ENCODE peak calls at places on chromosomes 3 and 15, in ten cellular contexts. M is hepatic stellate cell; S is PC-3; P is right atrium auricular region; Z is heart left ventricle; A is activated CD4-positive, alpha-beta T cell treated with anti-CD3 and anti-CD28 coated beads for 24 hours; C is stimulated activated CD4-positive, alpha-beta T cell treated with anti-CD3 and anti-CD28 coated beads, Interleukin-1b, Interleukin-23, amount 100 ng/mL, for 4 hours; F is NCI-H69; R is stimulated activated CD8-positive, alpha-beta memory T cell treated with anti-CD3 and anti-CD28 coated beads, Interleukin-4, amount 100 ng/mL, for 24 hours; H is WTC11. W is an unnamed sample.

GRCh38 chr3:55064164-55064563 is 136.3 kb upstream of the LRTM1 start:
- DNase-seq in M (no peak), S (no peak), P (no peak), Z (no peak), A (no peak), C (no peak), F (peak), R (no peak), H (no peak), W (no peak)

GRCh38 chr3:187403768-187404270 is 35.6 kb downstream of the RTP4 start:
- DNase-seq in M (peak), S (peak), P (no peak), Z (no peak), A (no peak), C (no peak), F (no peak), R (no peak), H (no peak), W (no peak)

GRCh38 chr15:62895139-62895866 is 147.2 kb upstream of the TPM1 start:
- DNase-seq in M (peak), S (peak), P (no peak), Z (no peak), A (no peak), C (no peak), F (peak), R (no peak), H (no peak), W (no peak)

GRCh38 chr3:119524931-119525662 is 26.8 kb downstream of the TIMMDC1 start:
- DNase-seq in M (no peak), S (peak), P (no peak), Z (no peak), A (no peak), C (no peak), F (no peak), R (no peak), H (no peak), W (no peak)

GRCh38 chr15:80893777-80894176 is 95.8 kb downstream of the MESD start:
- DNase-seq in M (no peak), S (peak), P (no peak), Z (no peak), A (no peak), C (no peak), F (no peak), R (no peak), H (no peak), W (no peak)

GRCh38 chr3:16090013-16090412 is 84.5 kb upstream of the GALNT15 start:
- DNase-seq in M (peak), S (peak), P (no peak), Z (no peak), A (no peak), C (no peak), F (no peak), R (no peak), H (no peak), W (no peak)

GRCh38 chr15:95843241-95843851 is 487.2 kb upstream of the NR2F2 start:
- DNase-seq in M (peak), S (no peak), P (no peak), Z (peak), A (no peak), C (no peak), F (no peak), R (no peak), H (no peak), W (no peak)

GRCh38 chr3:13229291-13229949 is 156.2 kb upstream of the IQSEC1 start:
- DNase-seq in M (no peak), S (peak), P (no peak), Z (no peak), A (no peak), C (no peak), F (peak), R (no peak), H (peak), W (no peak)

GRCh38 chr3:185460719-185461350 is 38.0 kb downstream of the TMEM41A start:
- DNase-seq in M (peak), S (peak), P (no peak), Z (no peak), A (no peak), C (no peak), F (peak), R (no peak), H (no peak), W (no peak)

GRCh38 chr3:147410518-147411234 is 1.5 kb downstream of the ZIC1 start:
- DNase-seq in M (no peak), S (no peak), P (no peak), Z (no peak), A (no peak), C (no peak), F (no peak), R (no peak), H (peak), W (no peak)

GRCh38 chr15:66581972-66582537 is 16.3 kb upstream of the LCTL start:
- DNase-seq in M (no peak), S (no peak), P (no peak), Z (no peak), A (no peak), C (no peak), F (no peak), R (no peak), H (no peak), W (no peak)

GRCh38 chr3:53821631-53822068 is 24.6 kb downstream of the CHDH start:
- DNase-seq in M (no peak), S (peak), P (no peak), Z (no peak), A (no peak), C (no peak), F (no peak), R (no peak), H (no peak), W (no peak)

GRCh38 chr15:42704492-42704926 is 32.4 kb downstream of the CDAN1 start:
- DNase-seq in M (peak), S (peak), P (peak), Z (peak), A (peak), C (peak), F (peak), R (peak), H (peak), W (peak)

GRCh38 chr3:80733522-80734176 is 965.9 kb upstream of the ROBO1 start:
- DNase-seq in M (no peak), S (peak), P (no peak), Z (no peak), A (no peak), C (no peak), F (no peak), R (no peak), H (no peak), W (no peak)

GRCh38 chr15:87881001-87881400 is 375.5 kb downstream of the NTRK3 start:
- DNase-seq in M (no peak), S (no peak), P (no peak), Z (no peak), A (no peak), C (no peak), F (no peak), R (no peak), H (no peak), W (no peak)

GRCh38 chr3:79497447-79498111 is 270.2 kb downstream of the ROBO1 start:
- DNase-seq in M (peak), S (peak), P (no peak), Z (no peak), A (no peak), C (no peak), F (peak), R (no peak), H (no peak), W (peak)

GRCh38 chr3:3633761-3634160 is 165.5 kb upstream of the LRRN1 start:
- DNase-seq in M (no peak), S (no peak), P (no peak), Z (no peak), A (no peak), C (no peak), F (no peak), R (no peak), H (no peak), W (no peak)

GRCh38 chr3:181711325-181712135 is at the start of gene SOX2:
- DNase-seq in M (peak), S (peak), P (no peak), Z (peak), A (no peak), C (no peak), F (peak), R (no peak), H (peak), W (no peak)

GRCh38 chr3:32816439-32817194 is 1.2 kb upstream of the TRIM71 start:
- DNase-seq in M (no peak), S (no peak), P (no peak), Z (no peak), A (no peak), C (no peak), F (peak), R (no peak), H (peak), W (no peak)

GRCh38 chr3:127803619-127804018 is 18.7 kb downstream of the MGLL start:
- DNase-seq in M (peak), S (peak), P (no peak), Z (no peak), A (no peak), C (no peak), F (peak), R (no peak), H (no peak), W (no peak)

GRCh38 chr3:134419966-134420321 is 45.7 kb upstream of the AMOTL2 start:
- DNase-seq in M (no peak), S (no peak), P (no peak), Z (no peak), A (no peak), C (no peak), F (no peak), R (no peak), H (no peak), W (no peak)

GRCh38 chr15:69976366-69976994 is 121.2 kb downstream of the TLE3 start:
- DNase-seq in M (no peak), S (peak), P (no peak), Z (peak), A (peak), C (peak), F (no peak), R (peak), H (peak), W (no peak)

GRCh38 chr3:12545473-12545791 is at the start of gene MKRN2OS:
- DNase-seq in M (no peak), S (peak), P (no peak), Z (no peak), A (no peak), C (no peak), F (peak), R (no peak), H (peak), W (no peak)

GRCh38 chr15:39874890-39875549 is 45.0 kb downstream of the GPR176 start:
- DNase-seq in M (no peak), S (peak), P (no peak), Z (no peak), A (no peak), C (peak), F (peak), R (no peak), H (no peak), W (no peak)

GRCh38 chr15:67005294-67005996 is 60.0 kb upstream of the SMAD3 start:
- DNase-seq in M (no peak), S (no peak), P (no peak), Z (no peak), A (no peak), C (no peak), F (no peak), R (no peak), H (no peak), W (no peak)

GRCh38 chr3:49296781-49297420 is 19.9 kb upstream of the C3orf62 start:
- DNase-seq in M (no peak), S (no peak), P (peak), Z (peak), A (no peak), C (no peak), F (no peak), R (no peak), H (no peak), W (no peak)

GRCh38 chr15:45884755-45885445 is 250.1 kb downstream of the SQOR start:
- DNase-seq in M (no peak), S (no peak), P (no peak), Z (no peak), A (no peak), C (no peak), F (peak), R (no peak), H (no peak), W (no peak)

GRCh38 chr3:113104746-113105479 is 106.4 kb upstream of the BOC start:
- DNase-seq in M (no peak), S (no peak), P (no peak), Z (no peak), A (no peak), C (no peak), F (peak), R (no peak), H (peak), W (no peak)

GRCh38 chr3:170485696-170486095 is 67.0 kb downstream of the CLDN11 start:
- DNase-seq in M (no peak), S (no peak), P (no peak), Z (no peak), A (no peak), C (no peak), F (peak), R (no peak), H (no peak), W (no peak)

GRCh38 chr3:174538116-174538515 is 321.0 kb upstream of the NAALADL2 start:
- DNase-seq in M (no peak), S (no peak), P (no peak), Z (no peak), A (no peak), C (no peak), F (peak), R (no peak), H (no peak), W (no peak)

GRCh38 chr15:74573987-74574386 is 33.0 kb downstream of the ARID3B start:
- DNase-seq in M (no peak), S (peak), P (no peak), Z (no peak), A (no peak), C (no peak), F (no peak), R (no peak), H (no peak), W (no peak)

GRCh38 chr3:99674086-99674789 is 35.8 kb downstream of the COL8A1 start:
- DNase-seq in M (no peak), S (peak), P (no peak), Z (no peak), A (no peak), C (no peak), F (no peak), R (no peak), H (no peak), W (no peak)

GRCh38 chr15:32952901-32953889 is 235.4 kb downstream of the GREM1 start:
- DNase-seq in M (no peak), S (no peak), P (no peak), Z (no peak), A (no peak), C (no peak), F (peak), R (no peak), H (no peak), W (no peak)

GRCh38 chr3:190041333-190042041 is 79.2 kb downstream of the P3H2 start:
- DNase-seq in M (no peak), S (no peak), P (no peak), Z (no peak), A (no peak), C (no peak), F (no peak), R (no peak), H (no peak), W (no peak)

W was measured in GM19239.